ENCODE peak calls at places on chromosomes 4 and X, in nine cellular contexts. One of them, this sample, is unnamed.

GRCh38 chrX:49106930-49107329 is 16.6 kb downstream of the GPKOW start:
- DNase-seq in RCC 7860: peak; percentile 13
- DNase-seq in right cardiac atrium: no peak
- DNase-seq in stimulated activated naive CD4-positive, alpha-beta T cell: no peak
- DNase-seq in T-cell: no peak
- DNase-seq in T-helper 9 cell: no peak
- DNase-seq in amniotic epithelial cell: peak; percentile 49
- DNase-seq in Right ventricle myocardium superior: peak; percentile 42
- DNase-seq in left cardiac atrium: no peak
- DNase-seq in this sample: no peak

GRCh38 chrX:133660356-133660755 is 245.1 kb upstream of the GPC4 start:
- DNase-seq in T-cell: no peak
- DNase-seq in stimulated activated naive CD4-positive, alpha-beta T cell: no peak
- DNase-seq in Right ventricle myocardium superior: no peak
- DNase-seq in left cardiac atrium: no peak
- DNase-seq in RCC 7860: peak; percentile 9
- DNase-seq in amniotic epithelial cell: no peak
- DNase-seq in T-helper 9 cell: no peak
- DNase-seq in right cardiac atrium: no peak
- DNase-seq in this sample: no peak

GRCh38 chrX:151821226-151821625 is 86.7 kb downstream of the CNGA2 start:
- DNase-seq in right cardiac atrium: no peak
- DNase-seq in RCC 7860: no peak
- DNase-seq in left cardiac atrium: no peak
- DNase-seq in stimulated activated naive CD4-positive, alpha-beta T cell: no peak
- DNase-seq in Right ventricle myocardium superior: no peak
- DNase-seq in amniotic epithelial cell: peak; percentile 1
- DNase-seq in T-helper 9 cell: no peak
- DNase-seq in T-cell: no peak
- DNase-seq in this sample: no peak

GRCh38 chr4:23877758-23878229 is 12.1 kb downstream of the PPARGC1A start:
- DNase-seq in left cardiac atrium: no peak
- DNase-seq in amniotic epithelial cell: peak; percentile 43
- DNase-seq in right cardiac atrium: no peak
- DNase-seq in T-helper 9 cell: no peak
- DNase-seq in RCC 7860: peak; percentile 51
- DNase-seq in T-cell: no peak
- DNase-seq in Right ventricle myocardium superior: no peak
- DNase-seq in stimulated activated naive CD4-positive, alpha-beta T cell: no peak
- DNase-seq in this sample: no peak

GRCh38 chr4:106583567-106583966 is 215.0 kb upstream of the GIMD1 start:
- DNase-seq in right cardiac atrium: no peak
- DNase-seq in T-helper 9 cell: no peak
- DNase-seq in amniotic epithelial cell: peak; percentile 99
- DNase-seq in stimulated activated naive CD4-positive, alpha-beta T cell: no peak
- DNase-seq in Right ventricle myocardium superior: no peak
- DNase-seq in T-cell: no peak
- DNase-seq in left cardiac atrium: no peak
- DNase-seq in RCC 7860: peak; percentile 94
- DNase-seq in this sample: no peak

GRCh38 chr4:161828061-161828460 is 335.7 kb downstream of the FSTL5 start:
- DNase-seq in RCC 7860: no peak
- DNase-seq in left cardiac atrium: no peak
- DNase-seq in T-cell: no peak
- DNase-seq in stimulated activated naive CD4-positive, alpha-beta T cell: no peak
- DNase-seq in T-helper 9 cell: no peak
- DNase-seq in right cardiac atrium: no peak
- DNase-seq in amniotic epithelial cell: no peak
- DNase-seq in Right ventricle myocardium superior: no peak
- DNase-seq in this sample: no peak

GRCh38 chrX:102985182-102985581 is 48.1 kb downstream of the RAB40AL start:
- DNase-seq in amniotic epithelial cell: no peak
- DNase-seq in Right ventricle myocardium superior: no peak
- DNase-seq in T-helper 9 cell: no peak
- DNase-seq in RCC 7860: no peak
- DNase-seq in stimulated activated naive CD4-positive, alpha-beta T cell: no peak
- DNase-seq in T-cell: no peak
- DNase-seq in left cardiac atrium: no peak
- DNase-seq in right cardiac atrium: no peak
- DNase-seq in this sample: no peak

GRCh38 chr4:79576480-79576803 is 168.4 kb upstream of the GK2 start:
- DNase-seq in left cardiac atrium: no peak
- DNase-seq in amniotic epithelial cell: peak; percentile 10
- DNase-seq in RCC 7860: no peak
- DNase-seq in Right ventricle myocardium superior: no peak
- DNase-seq in T-cell: no peak
- DNase-seq in stimulated activated naive CD4-positive, alpha-beta T cell: no peak
- DNase-seq in right cardiac atrium: peak; percentile 38
- DNase-seq in T-helper 9 cell: no peak
- DNase-seq in this sample: no peak

GRCh38 chr4:186161138-186161537 is 30.2 kb upstream of the CYP4V2 start:
- DNase-seq in T-cell: no peak
- DNase-seq in T-helper 9 cell: no peak
- DNase-seq in stimulated activated naive CD4-positive, alpha-beta T cell: peak; percentile 2
- DNase-seq in right cardiac atrium: no peak
- DNase-seq in Right ventricle myocardium superior: no peak
- DNase-seq in RCC 7860: no peak
- DNase-seq in left cardiac atrium: no peak
- DNase-seq in amniotic epithelial cell: no peak
- DNase-seq in this sample: no peak

GRCh38 chrX:111402378-111402777 is 9.6 kb downstream of the DCX start:
- DNase-seq in right cardiac atrium: no peak
- DNase-seq in left cardiac atrium: no peak
- DNase-seq in amniotic epithelial cell: no peak
- DNase-seq in RCC 7860: no peak
- DNase-seq in stimulated activated naive CD4-positive, alpha-beta T cell: no peak
- DNase-seq in T-helper 9 cell: no peak
- DNase-seq in Right ventricle myocardium superior: no peak
- DNase-seq in T-cell: no peak
- DNase-seq in this sample: no peak

GRCh38 chrX:107678957-107679740 is 50.8 kb downstream of the PRPS1 start:
- DNase-seq in RCC 7860: no peak
- DNase-seq in right cardiac atrium: peak; percentile 94
- DNase-seq in Right ventricle myocardium superior: peak; percentile 90
- DNase-seq in stimulated activated naive CD4-positive, alpha-beta T cell: peak; percentile 71
- DNase-seq in amniotic epithelial cell: peak; percentile 91
- DNase-seq in left cardiac atrium: peak; percentile 85
- DNase-seq in T-helper 9 cell: peak; percentile 70
- DNase-seq in T-cell: peak; percentile 73
- DNase-seq in this sample: peak; percentile 88

GRCh38 chr4:154433543-154433942 is 58.1 kb downstream of the DCHS2 start:
- DNase-seq in amniotic epithelial cell: no peak
- DNase-seq in T-cell: no peak
- DNase-seq in left cardiac atrium: no peak
- DNase-seq in stimulated activated naive CD4-positive, alpha-beta T cell: no peak
- DNase-seq in T-helper 9 cell: no peak
- DNase-seq in right cardiac atrium: no peak
- DNase-seq in Right ventricle myocardium superior: no peak
- DNase-seq in RCC 7860: no peak
- DNase-seq in this sample: no peak

GRCh38 chr4:20464381-20464780 is 212.7 kb downstream of the SLIT2 start:
- DNase-seq in amniotic epithelial cell: peak; percentile 78
- DNase-seq in RCC 7860: peak; percentile 90
- DNase-seq in stimulated activated naive CD4-positive, alpha-beta T cell: no peak
- DNase-seq in T-helper 9 cell: no peak
- DNase-seq in left cardiac atrium: no peak
- DNase-seq in right cardiac atrium: no peak
- DNase-seq in T-cell: no peak
- DNase-seq in Right ventricle myocardium superior: no peak
- DNase-seq in this sample: no peak

GRCh38 chr4:12724520-12724919 is 759.6 kb downstream of the RAB28 start:
- DNase-seq in left cardiac atrium: no peak
- DNase-seq in amniotic epithelial cell: no peak
- DNase-seq in RCC 7860: no peak
- DNase-seq in stimulated activated naive CD4-positive, alpha-beta T cell: no peak
- DNase-seq in T-helper 9 cell: no peak
- DNase-seq in T-cell: no peak
- DNase-seq in Right ventricle myocardium superior: no peak
- DNase-seq in right cardiac atrium: no peak
- DNase-seq in this sample: no peak

GRCh38 chrX:73838123-73838522 is 275.1 kb downstream of the CHIC1 start:
- DNase-seq in right cardiac atrium: no peak
- DNase-seq in RCC 7860: no peak
- DNase-seq in T-cell: no peak
- DNase-seq in left cardiac atrium: no peak
- DNase-seq in amniotic epithelial cell: no peak
- DNase-seq in Right ventricle myocardium superior: no peak
- DNase-seq in T-helper 9 cell: no peak
- DNase-seq in stimulated activated naive CD4-positive, alpha-beta T cell: no peak
- DNase-seq in this sample: no peak

GRCh38 chr4:137768196-137768595 is 235.9 kb upstream of the PCDH18 start:
- DNase-seq in T-helper 9 cell: no peak
- DNase-seq in left cardiac atrium: no peak
- DNase-seq in stimulated activated naive CD4-positive, alpha-beta T cell: no peak
- DNase-seq in amniotic epithelial cell: peak; percentile 2
- DNase-seq in right cardiac atrium: no peak
- DNase-seq in Right ventricle myocardium superior: no peak
- DNase-seq in T-cell: no peak
- DNase-seq in RCC 7860: no peak
- DNase-seq in this sample: no peak

GRCh38 chr4:184298255-184298654 is 80.6 kb upstream of the ENPP6 start:
- DNase-seq in RCC 7860: no peak
- DNase-seq in amniotic epithelial cell: no peak
- DNase-seq in T-helper 9 cell: no peak
- DNase-seq in T-cell: no peak
- DNase-seq in Right ventricle myocardium superior: no peak
- DNase-seq in stimulated activated naive CD4-positive, alpha-beta T cell: no peak
- DNase-seq in right cardiac atrium: no peak
- DNase-seq in left cardiac atrium: no peak
- DNase-seq in this sample: no peak

GRCh38 chrX:24526616-24527015 is 61.5 kb downstream of the PDK3 start:
- DNase-seq in Right ventricle myocardium superior: no peak
- DNase-seq in right cardiac atrium: no peak
- DNase-seq in amniotic epithelial cell: no peak
- DNase-seq in left cardiac atrium: no peak
- DNase-seq in RCC 7860: no peak
- DNase-seq in T-cell: no peak
- DNase-seq in T-helper 9 cell: no peak
- DNase-seq in stimulated activated naive CD4-positive, alpha-beta T cell: no peak
- DNase-seq in this sample: no peak

GRCh38 chr4:39664828-39665731 is 26.4 kb upstream of the SMIM14 start:
- DNase-seq in left cardiac atrium: no peak
- DNase-seq in stimulated activated naive CD4-positive, alpha-beta T cell: no peak
- DNase-seq in Right ventricle myocardium superior: no peak
- DNase-seq in amniotic epithelial cell: peak; percentile 65
- DNase-seq in RCC 7860: no peak
- DNase-seq in T-helper 9 cell: no peak
- DNase-seq in T-cell: no peak
- DNase-seq in right cardiac atrium: no peak
- DNase-seq in this sample: no peak

GRCh38 chr4:89123418-89123817 is 12.1 kb downstream of the TIGD2 start:
- DNase-seq in RCC 7860: no peak
- DNase-seq in stimulated activated naive CD4-positive, alpha-beta T cell: no peak
- DNase-seq in right cardiac atrium: no peak
- DNase-seq in T-helper 9 cell: no peak
- DNase-seq in amniotic epithelial cell: peak; percentile 84
- DNase-seq in T-cell: no peak
- DNase-seq in left cardiac atrium: no peak
- DNase-seq in Right ventricle myocardium superior: no peak
- DNase-seq in this sample: no peak

GRCh38 chr4:128220286-128221235 is 67.1 kb downstream of the PGRMC2 start:
- DNase-seq in Right ventricle myocardium superior: no peak
- DNase-seq in amniotic epithelial cell: peak; percentile 84
- DNase-seq in stimulated activated naive CD4-positive, alpha-beta T cell: no peak
- DNase-seq in T-cell: no peak
- DNase-seq in left cardiac atrium: no peak
- DNase-seq in T-helper 9 cell: no peak
- DNase-seq in right cardiac atrium: no peak
- DNase-seq in RCC 7860: peak; percentile 70
- DNase-seq in this sample: no peak